ENCODE peak calls at places on chromosomes 16 and 17, in six cellular contexts. W is omental fat pad, G is OCI-LY7, M is kidney epithelial cell, C is cardiac fibroblast, H is neural crest cell. L is an unnamed sample.
A peak's percentile ranks its signal among the peaks of the same experiment; 100 is the strongest.

GRCh38 chr17:17570207-17570797 is 21.2 kb downstream of the PEMT start:
- DNase-seq in W (no peak), H (no peak), C (peak; percentile 28), M (no peak), G (no peak), L (peak; percentile 47)

GRCh38 chr17:63611354-63611753 is 10.7 kb downstream of the TACO1 start:
- DNase-seq in C (no peak), G (no peak), M (no peak), W (no peak), H (no peak), L (no peak)

GRCh38 chr17:47917581-47917980 is 21.5 kb downstream of the SP2 start:
- DNase-seq in M (no peak), H (no peak), C (no peak), W (no peak), G (no peak), L (no peak)

GRCh38 chr16:2968738-2969544 is at the start of gene PAQR4:
- DNase-seq in M (peak; percentile 53), G (peak; percentile 94), H (peak; percentile 84), C (peak; percentile 83), W (peak; percentile 64), L (peak; percentile 95)

GRCh38 chr16:88195021-88195581 is 187.7 kb upstream of the ZNF469 start:
- DNase-seq in H (no peak), G (no peak), C (no peak), M (no peak), W (no peak), L (no peak)

GRCh38 chr17:37094391-37094790 is 145.6 kb downstream of the AATF start:
- DNase-seq in M (no peak), H (no peak), G (no peak), W (no peak), C (no peak), L (no peak)

GRCh38 chr17:41689497-41690299 is 1.0 kb downstream of the EIF1 start:
- DNase-seq in C (peak; percentile 80), M (no peak), H (peak; percentile 71), W (no peak), G (peak; percentile 86), L (no peak)

GRCh38 chr17:14510136-14510535 is 209.3 kb downstream of the HS3ST3B1 start:
- DNase-seq in W (no peak), M (no peak), G (no peak), H (no peak), C (no peak), L (no peak)

GRCh38 chr16:58652741-58653140 is 23.1 kb upstream of the CNOT1 start:
- DNase-seq in G (no peak), H (peak; percentile 8), C (peak; percentile 27), M (no peak), W (no peak), L (no peak)

GRCh38 chr16:57283214-57283955 is 1.1 kb downstream of the PLLP start:
- DNase-seq in W (no peak), C (no peak), H (no peak), G (no peak), M (no peak), L (no peak)

GRCh38 chr17:70033165-70033564 is 41.9 kb upstream of the KCNJ16 start:
- DNase-seq in H (no peak), W (no peak), C (no peak), G (no peak), M (no peak), L (no peak)

GRCh38 chr17:60685437-60685836 is 7.8 kb downstream of the BCAS3 start:
- DNase-seq in G (no peak), W (no peak), M (no peak), H (no peak), C (no peak), L (no peak)

GRCh38 chr17:2468270-2468669 is 43.4 kb downstream of the METTL16 start:
- DNase-seq in C (peak; percentile 81), M (peak; percentile 55), W (no peak), G (no peak), H (no peak), L (no peak)

GRCh38 chr17:74219576-74220133 is 6.3 kb downstream of the TTYH2 start:
- DNase-seq in H (no peak), G (no peak), C (no peak), M (no peak), W (no peak), L (no peak)

GRCh38 chr16:84759906-84760305 is 59.9 kb upstream of the CRISPLD2 start:
- DNase-seq in W (no peak), G (no peak), M (no peak), H (no peak), C (no peak), L (no peak)

GRCh38 chr17:19728114-19728495 is 11.7 kb upstream of the SLC47A2 start:
- DNase-seq in W (peak; percentile 64), G (no peak), M (no peak), C (peak; percentile 82), H (no peak), L (no peak)

GRCh38 chr16:12819126-12820117 is 15.7 kb upstream of the CPPED1 start:
- DNase-seq in W (peak; percentile 49), G (peak; percentile 81), H (peak; percentile 78), M (no peak), C (peak; percentile 68), L (no peak)

GRCh38 chr17:39729280-39729851 is 966 bp downstream of the MIEN1 start:
- DNase-seq in W (no peak), C (no peak), G (no peak), M (no peak), H (no peak), L (no peak)

GRCh38 chr17:82813299-82814051 is 26.3 kb downstream of the ZNF750 start:
- DNase-seq in G (no peak), W (no peak), C (no peak), M (no peak), H (no peak), L (no peak)

GRCh38 chr17:81684442-81684911 is 666 bp downstream of the HGS start:
- DNase-seq in G (peak; percentile 27), C (peak; percentile 90), M (peak; percentile 44), H (no peak), W (no peak), L (no peak)

DNA sequence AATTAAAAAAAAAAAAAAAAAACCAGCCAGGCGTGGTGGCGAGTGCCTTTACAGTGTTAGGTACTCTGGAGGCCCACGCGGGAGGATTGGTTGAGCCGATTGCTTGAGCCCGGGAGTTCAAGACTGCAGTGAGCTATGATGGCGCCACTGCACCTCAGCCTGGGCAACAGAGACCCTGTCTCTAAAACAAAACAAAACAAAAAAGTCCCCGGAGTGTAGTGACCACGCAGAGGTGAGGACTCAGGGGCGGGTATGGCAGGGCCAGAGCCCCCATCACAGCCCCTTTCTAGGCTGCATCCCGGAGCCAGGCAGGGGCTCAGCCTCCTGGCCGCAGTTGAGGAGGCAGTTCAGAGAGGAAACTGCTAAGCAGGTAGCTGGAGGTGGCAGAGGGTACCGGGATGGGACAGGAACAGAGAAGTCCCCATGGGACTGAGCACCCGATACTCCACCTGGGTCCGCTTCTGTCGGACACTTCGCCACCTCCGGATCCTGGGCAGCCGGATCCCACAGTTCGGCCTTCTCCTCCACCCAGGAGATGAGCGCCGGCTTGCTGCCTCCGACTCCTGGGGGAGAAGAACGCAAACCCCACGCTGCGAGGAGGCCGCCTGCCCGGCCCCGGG is 800 bp downstream of the ZNF747 start:
- DNase-seq in G (peak; percentile 45), H (no peak), W (no peak), C (no peak), M (no peak), L (no peak)
- TF ChIP-seq CTCF in G (peak; percentile 44), H (no peak), W (no peak), C (no peak), M (no peak), L (no peak)

GRCh38 chr17:79164408-79164807 is 89.8 kb downstream of the ENGASE start:
- DNase-seq in G (no peak), H (no peak), C (no peak), M (no peak), W (no peak), L (no peak)

GRCh38 chr17:79168486-79169055 is 93.9 kb downstream of the ENGASE start:
- DNase-seq in W (no peak), H (no peak), C (no peak), G (no peak), M (no peak), L (no peak)

GRCh38 chr17:79165296-79165695 is 90.7 kb downstream of the ENGASE start:
- DNase-seq in M (no peak), W (no peak), H (no peak), C (no peak), G (no peak), L (no peak)

GRCh38 chr17:79167486-79167885 is 92.9 kb downstream of the ENGASE start:
- DNase-seq in M (no peak), W (no peak), C (no peak), G (no peak), H (no peak), L (no peak)

DNA sequence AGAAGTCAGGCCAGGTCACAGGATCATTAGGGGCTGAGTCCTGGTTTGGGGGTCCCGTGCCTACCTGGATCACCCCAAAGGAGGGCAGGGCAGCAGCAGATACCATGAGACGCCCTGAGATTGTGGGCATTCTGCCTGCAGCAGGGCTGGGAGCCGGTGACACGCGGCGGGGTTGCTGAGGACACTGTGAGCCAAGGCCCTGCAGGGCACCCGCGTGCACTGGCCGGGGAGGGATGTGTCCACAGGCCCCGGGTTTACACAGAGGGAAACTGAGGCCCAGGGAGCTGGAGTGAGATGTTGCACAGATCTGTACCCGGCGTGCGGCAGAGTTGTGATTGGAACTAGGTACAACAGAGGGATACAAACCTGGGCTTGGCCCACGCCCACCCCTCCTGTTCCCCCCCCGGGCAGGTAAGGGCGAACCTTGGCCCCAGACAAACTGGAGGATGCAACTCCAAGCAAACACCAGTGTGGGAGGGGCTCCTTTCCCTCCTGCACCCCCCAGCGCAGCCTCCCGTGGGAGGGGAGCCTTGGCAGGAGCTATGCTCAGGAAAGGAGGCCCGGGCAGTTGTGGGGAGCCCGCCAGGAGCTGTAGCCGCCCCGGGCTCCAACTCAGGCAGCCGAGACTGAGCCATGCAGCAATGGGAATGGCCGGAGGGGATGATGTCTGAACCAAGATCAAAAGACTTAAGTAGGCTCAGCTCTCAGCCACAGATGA is 91.3 kb downstream of the ENGASE start:
- DNase-seq in W (no peak), G (no peak), C (no peak), H (no peak), M (no peak), L (no peak)
- TF ChIP-seq CTCF in W (no peak), G (no peak), C (no peak), H (no peak), M (no peak), L (no peak)

DNA sequence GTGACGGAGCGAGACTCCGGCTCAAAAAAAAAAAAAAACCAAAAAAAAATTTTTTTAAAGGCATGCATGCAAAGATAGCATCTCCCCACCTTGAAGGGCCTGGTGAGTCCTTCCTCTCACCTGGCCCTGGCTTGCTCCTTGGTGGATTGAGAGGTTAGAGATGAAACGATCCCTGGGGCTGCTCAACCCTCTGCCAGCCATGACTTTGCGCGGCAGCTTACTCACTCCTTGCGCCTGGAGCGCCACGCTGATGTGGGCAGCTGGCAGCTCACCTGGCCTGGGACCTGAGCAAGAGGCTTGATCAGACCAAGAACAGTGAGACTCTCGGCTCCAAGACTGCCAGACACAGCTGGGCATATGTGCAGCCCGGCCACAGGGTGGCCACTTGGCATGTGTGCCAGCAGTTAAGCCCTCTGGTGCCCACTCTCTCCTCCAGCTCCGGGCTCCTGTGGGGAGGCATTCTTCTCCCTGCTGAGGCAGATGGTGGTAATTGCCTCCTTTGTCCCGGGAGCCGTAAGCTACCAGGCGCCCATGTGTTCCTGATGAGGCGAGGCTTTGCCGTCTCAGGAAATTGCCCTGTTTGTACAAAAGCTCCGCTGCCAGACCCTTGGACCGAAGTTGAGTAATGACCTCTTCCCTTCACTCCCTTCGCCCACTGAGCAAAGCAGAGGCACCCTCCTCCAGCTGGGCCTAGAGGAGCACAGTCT is 5.1 kb upstream of the EVPL start:
- DNase-seq in C (no peak), M (no peak), H (no peak), W (no peak), G (no peak), L (no peak)
- TF ChIP-seq CTCF in C (no peak), M (peak; percentile 22), H (no peak), W (no peak), G (peak; percentile 18), L (no peak)

GRCh38 chr16:22898874-22899348 is 84.9 kb downstream of the HS3ST2 start:
- DNase-seq in W (peak; percentile 83), C (peak; percentile 70), G (peak; percentile 63), M (peak; percentile 29), H (peak; percentile 81), L (no peak)
- TF ChIP-seq CTCF in W (no peak), C (peak; percentile 73), G (peak; percentile 95), M (peak; percentile 81), H (peak; percentile 94), L (peak; percentile 87)